ENCODE peak calls at places on chromosome 1, in six cellular contexts. K, U, T, O, F and J are unnamed samples.

GRCh38 chr1:236845830-236846229 is 50.7 kb downstream of the MTR start:
- DNase-seq in K (no peak), O (no peak), F (no peak), U (no peak), T (no peak), J (no peak)

GRCh38 chr1:100791586-100791985 is 72.0 kb downstream of the VCAM1 start:
- DNase-seq in F (no peak), K (no peak), U (no peak), T (no peak), O (no peak), J (no peak)

GRCh38 chr1:20983297-20983889 is 193.3 kb downstream of the EIF4G3 start:
- DNase-seq in F (no peak), T (no peak), K (no peak), U (no peak), O (no peak), J (no peak)

GRCh38 chr1:153288634-153289275 is 24.0 kb downstream of the PGLYRP3 start:
- DNase-seq in U (no peak), F (peak; percentile 84), K (no peak), T (peak; percentile 19), O (no peak), J (no peak)

GRCh38 chr1:182251561-182251960 is 140.0 kb downstream of the GLUL start:
- DNase-seq in O (no peak), K (no peak), T (no peak), F (no peak), U (no peak), J (no peak)

GRCh38 chr1:155007253-155007828 is 4.7 kb downstream of the ZBTB7B start:
- DNase-seq in F (no peak), U (no peak), T (no peak), K (no peak), O (no peak), J (no peak)

GRCh38 chr1:192878249-192878648 is 69.4 kb downstream of the RGS2 start:
- DNase-seq in T (no peak), U (no peak), K (peak; percentile 25), F (no peak), O (no peak), J (peak; percentile 61)

GRCh38 chr1:20151906-20152598 is 12.9 kb downstream of the PLA2G2F start:
- DNase-seq in F (peak; percentile 94), U (peak; percentile 73), T (peak; percentile 80), K (peak; percentile 71), O (peak; percentile 64), J (peak; percentile 91)

GRCh38 chr1:67752306-67752705 is 67.3 kb downstream of the GADD45A start:
- DNase-seq in O (no peak), K (peak; percentile 29), T (no peak), U (no peak), F (no peak), J (no peak)

GRCh38 chr1:238199325-238199724 is 308.6 kb upstream of the ZP4 start:
- DNase-seq in T (no peak), K (no peak), F (peak; percentile 20), O (no peak), U (no peak), J (no peak)

GRCh38 chr1:2523891-2524609 is 2.3 kb downstream of the PANK4 start:
- DNase-seq in U (peak; percentile 41), F (no peak), T (no peak), O (no peak), K (no peak), J (no peak)